ENCODE peak calls at places on chromosomes 2 and 18, in five cellular contexts. E is AG04449, V is retinal pigment epithelial cell, P is breast epithelium, N is adrenal gland. X is an unnamed sample.

GRCh38 chr2:227411320-227411989 is 23.7 kb upstream of the SCYGR1 start:
- DNase-seq in E (no peak), V (no peak), P (peak), N (no peak), X (no peak)

GRCh38 chr2:233793465-233794127 is 15.5 kb downstream of the MROH2A start:
- DNase-seq in E (no peak), V (no peak), P (no peak), N (no peak), X (no peak)

GRCh38 chr2:191202209-191202721 is 42.9 kb upstream of the MYO1B start:
- DNase-seq in E (peak), V (no peak), P (no peak), N (no peak), X (no peak)

GRCh38 chr2:68662466-68662865 is 19.1 kb downstream of the PROKR1 start:
- DNase-seq in E (no peak), V (no peak), P (no peak), N (no peak), X (no peak)

GRCh38 chr2:44233450-44234128 is 41.7 kb upstream of the SLC3A1 start:
- DNase-seq in E (peak), V (peak), P (no peak), N (no peak), X (peak)

GRCh38 chr2:219455635-219456034 is 21.0 kb downstream of the SPEG start:
- DNase-seq in E (no peak), V (no peak), P (no peak), N (no peak), X (no peak)

GRCh38 chr2:119265693-119266066 is 42.0 kb downstream of the STEAP3 start:
- DNase-seq in E (no peak), V (no peak), P (no peak), N (no peak), X (no peak)

GRCh38 chr2:32264422-32265149 is at the start of gene NLRC4:
- DNase-seq in E (no peak), V (no peak), P (no peak), N (no peak), X (no peak)

GRCh38 chr2:23859983-23860382 is 66.9 kb downstream of the ATAD2B start:
- DNase-seq in E (no peak), V (no peak), P (no peak), N (no peak), X (no peak)

GRCh38 chr2:67625178-67625577 is 228.0 kb downstream of the ETAA1 start:
- DNase-seq in E (no peak), V (no peak), P (no peak), N (no peak), X (no peak)

GRCh38 chr18:43396266-43396665 is 119.0 kb upstream of the SYT4 start:
- DNase-seq in E (no peak), V (no peak), P (no peak), N (no peak), X (no peak)

GRCh38 chr18:4125939-4126250 is 329.2 kb downstream of the DLGAP1 start:
- DNase-seq in E (no peak), V (no peak), P (no peak), N (no peak), X (no peak)

GRCh38 chr2:26711457-26712155 is 19.1 kb downstream of the KCNK3 start:
- DNase-seq in E (no peak), V (no peak), P (no peak), N (no peak), X (no peak)

GRCh38 chr2:39528701-39529100 is 91.6 kb upstream of the MAP4K3 start:
- DNase-seq in E (no peak), V (no peak), P (no peak), N (no peak), X (no peak)

GRCh38 chr2:144479138-144479537 is 40.8 kb downstream of the ZEB2 start:
- DNase-seq in E (no peak), V (no peak), P (no peak), N (no peak), X (no peak)

GRCh38 chr2:191432121-191432520 is 186.9 kb downstream of the MYO1B start:
- DNase-seq in E (no peak), V (no peak), P (no peak), N (no peak), X (no peak)

GRCh38 chr2:237912271-237913192 is 53.1 kb downstream of the RAMP1 start:
- DNase-seq in E (no peak), V (no peak), P (no peak), N (no peak), X (no peak)

GRCh38 chr2:26605195-26605968 is 35.8 kb downstream of the CIB4 start:
- DNase-seq in E (no peak), V (no peak), P (peak), N (peak), X (peak)

GRCh38 chr2:76599732-76600368 is 889.1 kb upstream of the GCFC2 start:
- DNase-seq in E (no peak), V (peak), P (no peak), N (peak), X (peak)

DNA sequence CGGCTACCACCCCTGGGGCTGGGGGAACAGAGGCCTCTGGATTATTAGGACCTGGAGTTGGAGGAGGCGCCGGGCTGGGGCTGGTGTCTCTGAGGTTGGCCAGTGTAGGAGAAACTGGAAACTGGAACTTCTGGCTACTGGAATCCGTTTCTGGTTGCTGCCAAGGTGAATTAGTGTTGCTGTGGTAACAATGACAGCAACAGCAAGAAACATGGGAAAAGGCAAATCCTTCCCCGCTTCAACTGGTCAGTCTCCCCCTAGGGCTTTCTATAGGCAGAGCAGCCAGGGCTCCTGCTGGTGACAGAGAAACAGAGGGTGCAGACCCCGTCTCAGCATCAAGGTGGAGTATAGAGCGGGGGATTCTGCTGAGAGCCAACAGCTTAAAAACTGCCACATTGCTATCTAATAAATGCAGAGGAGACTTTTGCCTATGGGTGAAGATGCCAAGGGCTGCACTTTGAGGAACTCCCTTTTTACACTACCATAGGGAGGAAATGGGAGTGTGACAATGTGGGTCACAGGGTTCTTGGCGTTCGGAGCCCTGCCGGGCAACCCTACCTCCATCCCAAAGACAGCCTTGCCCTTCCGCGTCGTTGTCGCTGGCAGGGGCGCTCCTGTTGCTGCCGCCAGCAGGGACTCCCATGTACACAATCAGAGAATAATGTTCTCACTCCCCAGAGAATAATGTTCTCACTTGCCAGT is 81.4 kb upstream of the CABLES1 start:
- DNase-seq in E (no peak), V (peak), P (peak), N (peak), X (no peak)
- TF ChIP-seq CTCF in E (peak), V (peak), P (peak), N (no peak), X (peak)

DNA sequence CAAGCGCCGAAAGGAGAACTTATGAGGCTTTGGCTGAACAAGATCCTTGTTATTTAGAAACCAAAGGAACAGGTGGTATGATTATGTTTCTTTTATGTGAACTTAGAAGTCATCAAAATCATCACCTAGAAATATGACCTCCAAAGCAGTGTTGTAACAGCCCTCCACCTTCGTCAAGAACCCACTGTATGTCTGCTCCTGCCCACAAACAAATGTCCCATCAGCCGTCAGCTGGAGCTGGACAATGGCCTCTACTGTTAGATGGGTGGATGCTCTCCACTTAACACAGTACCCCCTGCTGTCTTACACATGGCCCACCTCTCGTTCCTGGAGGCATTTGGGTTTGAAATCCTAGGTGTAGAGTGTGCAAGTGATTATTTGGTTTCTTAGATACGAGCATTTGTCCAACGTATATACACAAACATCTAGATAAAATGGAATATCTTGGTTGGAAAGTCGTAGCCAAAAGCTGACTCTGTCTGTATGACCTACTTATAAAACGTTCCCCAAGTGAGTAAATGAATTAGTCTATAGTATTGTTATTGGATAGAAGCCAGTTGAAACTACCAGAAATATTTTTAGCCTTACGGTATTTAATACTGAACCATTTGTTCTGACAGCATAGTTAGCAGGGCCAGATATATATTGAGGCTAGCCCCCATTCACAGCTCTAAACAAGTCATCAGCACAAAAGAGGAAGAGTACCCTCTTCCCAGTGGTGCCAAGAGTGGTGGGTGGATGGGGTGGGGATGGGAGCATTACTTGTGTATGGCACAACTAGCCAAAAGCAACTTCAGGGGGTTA is 113.1 kb downstream of the CRIM1 start:
- DNase-seq in E (peak), V (peak), P (no peak), N (no peak), X (no peak)
- H3K4me3 ChIP-seq in E (no peak), V (no peak), P (no peak), N (no peak), X (no peak)

GRCh38 chr2:47664817-47665216 is 118.1 kb upstream of the MSH6 start:
- DNase-seq in E (no peak), V (no peak), P (no peak), N (no peak), X (no peak)
- TF ChIP-seq CTCF in E (no peak), V (peak), P (no peak), N (no peak), X (peak)

GRCh38 chr2:174051741-174052638 is 86.8 kb upstream of the SP3 start:
- DNase-seq in E (no peak), V (no peak), P (no peak), N (no peak), X (peak)

GRCh38 chr2:174052639-174052976 is 87.4 kb upstream of the SP3 start:
- DNase-seq in E (no peak), V (no peak), P (no peak), N (no peak), X (no peak)

GRCh38 chr2:174051039-174051438 is 85.9 kb upstream of the SP3 start:
- DNase-seq in E (no peak), V (no peak), P (no peak), N (no peak), X (no peak)

GRCh38 chr2:174053285-174053684 is 88.1 kb upstream of the SP3 start:
- DNase-seq in E (no peak), V (no peak), P (no peak), N (no peak), X (no peak)

DNA sequence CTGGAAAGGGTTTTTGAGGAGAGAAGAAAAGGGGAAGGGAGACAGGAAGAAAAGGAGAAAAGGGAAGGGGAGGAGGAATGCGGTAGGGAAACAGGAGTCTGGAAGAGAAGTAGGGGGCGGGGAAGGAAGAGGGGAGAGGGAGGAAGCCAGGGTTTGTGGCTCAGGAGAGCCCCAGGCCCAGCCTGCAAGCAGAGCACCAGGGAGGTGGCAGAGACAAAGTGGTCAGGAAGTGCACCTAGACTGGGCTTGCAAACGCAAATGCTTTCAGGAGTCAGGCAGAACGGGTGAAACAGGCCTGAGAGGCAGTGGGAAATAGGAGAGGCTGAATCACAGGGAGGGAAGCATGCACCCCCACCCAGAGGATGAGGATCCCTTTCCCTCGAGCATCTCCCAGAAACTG is 88.6 kb upstream of the SP3 start:
- DNase-seq in E (no peak), V (no peak), P (no peak), N (no peak), X (no peak)
- H3K4me3 ChIP-seq in E (no peak), V (no peak), P (no peak), N (no peak), X (no peak)

GRCh38 chr2:56754066-56754615 is 570.4 kb downstream of the CCDC85A start:
- DNase-seq in E (no peak), V (no peak), P (no peak), N (no peak), X (no peak)

GRCh38 chr2:56754627-56755026 is 570.8 kb downstream of the CCDC85A start:
- DNase-seq in E (no peak), V (no peak), P (no peak), N (no peak), X (no peak)

GRCh38 chr2:56743807-56744206 is 560.0 kb downstream of the CCDC85A start:
- DNase-seq in E (no peak), V (no peak), P (no peak), N (no peak), X (no peak)

GRCh38 chr2:56753182-56753581 is 569.4 kb downstream of the CCDC85A start:
- DNase-seq in E (no peak), V (no peak), P (no peak), N (no peak), X (no peak)

GRCh38 chr2:56749152-56749752 is 565.5 kb downstream of the CCDC85A start:
- DNase-seq in E (peak), V (no peak), P (no peak), N (no peak), X (peak)
- TF ChIP-seq CTCF in E (peak), V (peak), P (peak), N (peak), X (no peak)

GRCh38 chr2:198273670-198274069 is 469.3 kb downstream of the PLCL1 start:
- DNase-seq in E (no peak), V (no peak), P (no peak), N (no peak), X (no peak)
- H3K4me3 ChIP-seq in E (no peak), V (no peak), P (no peak), N (no peak), X (no peak)

X was measured in HFF-Myc.